ENCODE peak calls at places on chromosome 9, in ten cellular contexts. T, M, H, Q, V, U, O, C, D and W are unnamed samples. For H3K9me3, the result is how much of the 10 kb centered on the place peaks cover.

GRCh38 chr9:33868430-33869000 is 51.6 kb downstream of the UBE2R2 start:
- DNase-seq in M (no peak), U (no peak), D (no peak), Q (no peak), C (no peak), V (peak), T (no peak), H (no peak), O (no peak), W (peak)

GRCh38 chr9:17906841-17907779 is 328.2 kb downstream of the SH3GL2 start:
- DNase-seq in Q (no peak), M (no peak), D (no peak), H (no peak), C (no peak), U (no peak), V (no peak), O (no peak), T (no peak), W (peak)

GRCh38 chr9:87685431-87685830 is 40.5 kb upstream of the CTSL start:
- DNase-seq in M (no peak), U (no peak), D (no peak), C (no peak), Q (peak), V (no peak), H (no peak), O (no peak), T (no peak), W (no peak)

GRCh38 chr9:27856054-27856453 is 282.8 kb upstream of the C9orf72 start:
- DNase-seq in H (no peak), C (no peak), U (no peak), O (no peak), T (no peak), V (no peak), D (no peak), Q (no peak), M (no peak), W (no peak)

GRCh38 chr9:125446581-125447094 is 185.0 kb downstream of the GAPVD1 start:
- DNase-seq in Q (no peak), U (no peak), T (no peak), V (no peak), C (no peak), M (peak), O (no peak), D (no peak), H (no peak), W (no peak)

GRCh38 chr9:69637193-69637592 is 35.0 kb downstream of the APBA1 start:
- DNase-seq in H (no peak), D (no peak), U (no peak), M (no peak), O (no peak), Q (no peak), V (peak), C (no peak), T (no peak), W (no peak)

GRCh38 chr9:27086818-27087680 is 22.0 kb upstream of the TEK start:
- DNase-seq in D (no peak), U (no peak), T (peak), Q (no peak), V (peak), O (no peak), H (no peak), C (peak), M (no peak), W (no peak)

GRCh38 chr9:109640232-109641078 is 139.5 kb upstream of the PALM2AKAP2 start:
- DNase-seq in O (no peak), T (peak), M (no peak), Q (no peak), H (peak), D (peak), U (peak), V (peak), C (no peak), W (peak)

GRCh38 chr9:98080346-98080745 is 23.8 kb downstream of the NANS start:
- DNase-seq in O (no peak), U (no peak), V (peak), D (no peak), Q (no peak), M (no peak), T (no peak), C (no peak), H (no peak), W (no peak)

GRCh38 chr9:108142504-108143201 is 653.1 kb upstream of the KLF4 start:
- DNase-seq in H (peak), T (no peak), M (no peak), C (no peak), Q (peak), D (peak), U (peak), V (peak), O (no peak), W (peak)

GRCh38 chr9:36924071-36924470 is 110.0 kb downstream of the PAX5 start:
- DNase-seq in C (peak), D (no peak), H (no peak), V (peak), Q (no peak), U (no peak), O (no peak), M (no peak), T (peak), W (no peak)

GRCh38 chr9:98575379-98576346 is 133.1 kb downstream of the GABBR2 start:
- DNase-seq in M (no peak), C (peak), Q (no peak), O (no peak), T (peak), D (no peak), H (no peak), V (peak), U (no peak), W (no peak)

GRCh38 chr9:116152941-116153764 is 438 bp upstream of the PAPPA start:
- DNase-seq in H (no peak), O (no peak), C (peak), T (peak), V (peak), U (no peak), D (no peak), Q (no peak), M (no peak), W (peak)

GRCh38 chr9:112007575-112008240 is 111.1 kb downstream of the UGCG start:
- DNase-seq in H (no peak), U (no peak), Q (no peak), T (no peak), V (no peak), O (no peak), D (no peak), M (no peak), C (no peak), W (no peak)

GRCh38 chr9:3804148-3804547 is 278.3 kb upstream of the RFX3 start:
- DNase-seq in D (no peak), O (no peak), U (no peak), V (peak), T (no peak), C (no peak), H (no peak), M (no peak), Q (no peak), W (no peak)

GRCh38 chr9:91949946-91950664 is at the start of gene ROR2:
- DNase-seq in O (peak), T (peak), Q (peak), M (no peak), C (no peak), U (peak), H (peak), V (peak), D (peak), W (peak)

GRCh38 chr9:100088202-100088601 is 10.6 kb downstream of the ERP44 start:
- DNase-seq in D (no peak), U (no peak), H (no peak), T (peak), C (no peak), Q (no peak), V (no peak), M (no peak), O (no peak), W (no peak)

GRCh38 chr9:82168585-82168984 is 180.0 kb downstream of the SPATA31D1 start:
- DNase-seq in Q (no peak), C (no peak), O (no peak), M (no peak), U (no peak), V (peak), D (no peak), T (peak), H (no peak), W (no peak)

GRCh38 chr9:116098476-116098875 is 55.1 kb upstream of the PAPPA start:
- DNase-seq in O (no peak), M (no peak), T (no peak), D (no peak), H (no peak), V (no peak), Q (no peak), U (no peak), C (no peak), W (no peak)

GRCh38 chr9:22119537-22120167 is 110.5 kb upstream of the CDKN2B start:
- DNase-seq in T (peak), U (no peak), M (no peak), D (no peak), Q (no peak), V (peak), H (no peak), C (no peak), O (peak), W (no peak)

GRCh38 chr9:130927338-130927737 is 11.7 kb downstream of the FIBCD1 start:
- DNase-seq in M (no peak), D (no peak), V (no peak), O (no peak), Q (no peak), C (no peak), U (no peak), H (no peak), T (peak), W (no peak)

GRCh38 chr9:120874226-120874839 is 2.7 kb downstream of the PHF19 start:
- DNase-seq in C (no peak), Q (no peak), V (no peak), H (no peak), D (no peak), M (no peak), O (no peak), U (peak), T (no peak), W (no peak)

GRCh38 chr9:86034863-86035734 is 64.3 kb downstream of the GOLM1 start:
- DNase-seq in D (no peak), O (no peak), Q (no peak), T (peak), M (no peak), H (no peak), V (peak), U (no peak), C (peak), W (no peak)

GRCh38 chr9:127862075-127863011 is 7.9 kb upstream of the ENG start:
- DNase-seq in H (peak), T (no peak), M (no peak), O (peak), D (peak), V (no peak), C (no peak), U (peak), Q (peak), W (peak)

GRCh38 chr9:38234479-38234878 is 158.0 kb upstream of the ALDH1B1 start:
- DNase-seq in V (no peak), Q (no peak), D (no peak), M (no peak), O (no peak), H (no peak), C (no peak), T (no peak), U (peak), W (no peak)

GRCh38 chr9:131238402-131239021 is 37.8 kb downstream of the FAM78A start:
- DNase-seq in V (no peak), O (no peak), T (no peak), H (peak), C (no peak), Q (no peak), D (no peak), M (no peak), U (no peak), W (no peak)

GRCh38 chr9:23914431-23915003 is 88.5 kb upstream of the ELAVL2 start:
- DNase-seq in M (no peak), O (no peak), H (no peak), Q (no peak), C (no peak), T (no peak), U (no peak), V (no peak), D (no peak), W (no peak)

GRCh38 chr9:90141723-90142122 is 500.9 kb downstream of the DIRAS2 start:
- DNase-seq in O (no peak), C (no peak), Q (no peak), T (peak), M (no peak), H (no peak), V (peak), U (no peak), D (no peak), W (no peak)

GRCh38 chr9:125522328-125522725 is 184.7 kb downstream of the MAPKAP1 start:
- DNase-seq in M (no peak), H (peak), Q (no peak), D (peak), V (peak), T (peak), C (no peak), U (no peak), O (no peak), W (no peak)

GRCh38 chr9:136310273-136311030 is 6.6 kb upstream of the CCDC187 start:
- DNase-seq in O (no peak), T (no peak), Q (no peak), V (no peak), M (no peak), H (no peak), C (no peak), D (no peak), U (no peak), W (no peak)

GRCh38 chr9:29564564-29564963 is 1991.3 kb upstream of the C9orf72 start:
- DNase-seq in C (no peak), D (no peak), H (no peak), M (no peak), T (peak), O (no peak), V (no peak), U (no peak), Q (no peak), W (no peak)

DNA sequence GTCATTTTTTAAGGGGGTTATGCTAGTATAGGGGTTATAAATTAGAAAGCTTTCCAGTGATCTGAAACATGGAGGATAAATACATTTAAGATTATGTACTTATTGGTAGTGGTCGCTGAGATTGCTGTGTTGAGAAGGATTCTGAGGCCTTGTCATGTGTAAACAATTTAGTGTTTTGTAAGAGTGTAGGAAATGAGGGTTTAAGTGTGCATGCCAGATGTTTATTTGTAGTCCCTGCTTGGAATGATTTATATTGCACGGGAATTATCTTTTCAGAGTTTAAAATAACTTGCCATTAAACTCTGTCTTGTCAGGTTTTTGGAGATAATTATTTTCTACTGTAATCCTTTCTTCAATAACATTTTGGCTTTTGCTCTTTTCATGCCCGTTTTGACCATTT is 19.4 kb downstream of the ZNF618 start:
- DNase-seq in T (no peak), H (no peak), U (no peak), O (no peak), C (no peak), D (no peak), Q (no peak), V (no peak), M (no peak), W (no peak)
- H3K9me3 ChIP-seq in T (under half), H (under half), U (under half), O (under half), C (under half), D (under half), Q (under half), V (under half), M (under half), W (under half)

GRCh38 chr9:113042884-113043657 is 13.5 kb downstream of the ZFP37 start:
- DNase-seq in V (peak), H (no peak), M (no peak), T (peak), C (no peak), O (no peak), D (no peak), Q (no peak), U (no peak), W (no peak)
- H3K9me3 ChIP-seq in V (under half), H (half or more), M (half or more), T (under half), C (under half), O (half or more), D (half or more), Q (half or more), U (half or more), W (under half)

DNA sequence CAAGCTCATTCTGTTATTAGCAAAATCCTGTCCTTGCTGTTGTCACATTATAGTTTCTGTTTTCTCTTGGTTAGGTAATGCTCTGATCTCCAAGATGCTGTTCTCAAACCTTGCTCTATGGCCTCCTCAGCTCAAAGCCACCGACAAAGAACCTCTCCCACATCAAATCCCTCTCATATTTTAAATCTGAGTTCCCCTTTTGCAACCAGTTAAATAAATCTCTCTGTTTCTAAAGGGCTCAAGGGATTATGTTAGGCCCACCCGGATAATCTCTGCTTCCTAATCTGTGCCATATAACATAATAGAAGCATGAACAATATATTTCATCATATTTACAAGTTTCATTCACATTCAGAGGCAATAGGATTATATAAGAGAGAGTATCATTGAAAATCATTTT is 286.0 kb downstream of the CYLC2 start:
- DNase-seq in T (no peak), U (no peak), H (no peak), V (no peak), O (no peak), M (no peak), D (no peak), Q (no peak), C (no peak), W (no peak)
- H3K9me3 ChIP-seq in T (under half), U (under half), H (under half), V (under half), O (under half), M (under half), D (under half), Q (under half), C (under half), W (under half)

DNA sequence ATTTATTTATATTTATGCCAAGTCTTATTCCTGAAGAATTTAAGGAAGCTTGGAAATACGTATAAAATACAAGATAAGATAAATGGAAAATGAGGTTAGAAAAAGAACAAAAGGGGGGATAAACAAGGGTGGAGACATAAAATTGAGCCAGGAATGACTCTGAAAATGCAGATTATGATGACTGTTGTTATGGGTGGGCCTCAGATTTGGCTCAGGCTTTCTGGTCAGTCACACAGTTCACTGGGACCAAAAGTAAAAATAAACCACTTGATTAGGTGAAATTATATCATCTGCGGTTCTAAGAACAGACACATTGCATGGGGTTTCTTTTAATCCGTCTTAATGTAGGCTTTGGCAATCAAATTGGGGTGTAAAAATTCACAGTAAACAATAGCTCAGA is 51.0 kb downstream of the OR1J1 start:
- DNase-seq in M (no peak), U (no peak), C (no peak), T (no peak), O (no peak), D (no peak), H (no peak), Q (no peak), V (no peak), W (no peak)
- H3K9me3 ChIP-seq in M (under half), U (under half), C (under half), T (under half), O (under half), D (under half), H (under half), Q (under half), V (under half), W (under half)

GRCh38 chr9:137986268-137987099 is 108.9 kb downstream of the CACNA1B start:
- DNase-seq in O (no peak), T (no peak), D (no peak), H (no peak), V (no peak), M (no peak), C (no peak), U (peak), Q (peak), W (no peak)
- H3K9me3 ChIP-seq in O (under half), T (under half), D (under half), H (under half), V (under half), M (under half), C (half or more), U (under half), Q (under half), W (under half)

GRCh38 chr9:104463864-104464263 is 40.2 kb upstream of the OR13F1 start:
- DNase-seq in H (no peak), V (no peak), T (no peak), Q (no peak), D (no peak), C (no peak), U (no peak), M (no peak), O (no peak), W (no peak)
- H3K9me3 ChIP-seq in H (under half), V (under half), T (under half), Q (under half), D (under half), C (under half), U (under half), M (under half), O (under half), W (under half)

DNA sequence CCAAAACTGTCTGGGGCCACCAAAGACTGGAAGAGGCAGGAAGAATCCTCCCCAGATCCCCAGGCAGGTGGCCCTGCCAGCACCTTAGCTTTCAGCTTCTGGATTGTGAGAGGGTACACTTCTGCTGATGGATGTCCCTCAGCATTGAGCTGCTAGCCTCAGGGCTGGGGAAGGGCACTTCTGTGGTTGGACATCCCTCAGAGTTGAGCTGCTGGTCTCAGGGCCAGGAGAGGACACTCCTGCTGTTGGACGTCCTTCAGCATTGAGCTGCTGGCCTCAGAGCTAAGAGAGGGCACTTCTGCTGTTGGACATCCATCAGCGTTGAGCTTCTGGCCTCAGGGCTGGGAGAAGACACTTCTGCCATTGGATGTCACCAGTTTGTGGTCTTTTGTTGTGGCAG is 83.8 kb upstream of the FCN1 start:
- DNase-seq in Q (no peak), H (no peak), M (no peak), T (no peak), O (no peak), U (peak), C (no peak), V (no peak), D (no peak), W (no peak)
- H3K9me3 ChIP-seq in Q (under half), H (under half), M (under half), T (under half), O (under half), U (under half), C (under half), V (under half), D (under half), W (under half)